ENCODE peak calls at places on chromosomes 4 and X, in eight cellular contexts. One of them, this sample, is unnamed.

GRCh38 chrX:134542485-134542884 is 82.5 kb downstream of the HPRT1 start:
- DNase-seq in IMR-90: peak; percentile 70
- DNase-seq in globus pallidus: no peak
- DNase-seq in NCI-H1105: peak; percentile 13
- DNase-seq in CD8-positive, alpha-beta memory T cell: no peak
- DNase-seq in activated T-cell treated with anti-CD3 and anti-CD28 coated beads, Interleukin-2, amount 50 U/mL, for 24 hours: no peak
- DNase-seq in nucleus accumbens: no peak
- DNase-seq in PC-9: peak; percentile 85
- DNase-seq in this sample: no peak

GRCh38 chrX:131288738-131289511 is at the start of gene IGSF1:
- DNase-seq in IMR-90: no peak
- DNase-seq in globus pallidus: peak; percentile 72
- DNase-seq in activated T-cell treated with anti-CD3 and anti-CD28 coated beads, Interleukin-2, amount 50 U/mL, for 24 hours: no peak
- DNase-seq in PC-9: no peak
- DNase-seq in CD8-positive, alpha-beta memory T cell: no peak
- DNase-seq in NCI-H1105: peak; percentile 42
- DNase-seq in nucleus accumbens: peak; percentile 29
- DNase-seq in this sample: peak; percentile 73

GRCh38 chrX:30278365-30278764 is 30.8 kb downstream of the NR0B1 start:
- DNase-seq in nucleus accumbens: no peak
- DNase-seq in IMR-90: peak; percentile 34
- DNase-seq in activated T-cell treated with anti-CD3 and anti-CD28 coated beads, Interleukin-2, amount 50 U/mL, for 24 hours: no peak
- DNase-seq in CD8-positive, alpha-beta memory T cell: no peak
- DNase-seq in PC-9: no peak
- DNase-seq in NCI-H1105: no peak
- DNase-seq in globus pallidus: no peak
- DNase-seq in this sample: no peak

GRCh38 chr4:74531952-74532794 is 87.2 kb downstream of the AREG start:
- DNase-seq in nucleus accumbens: no peak
- DNase-seq in CD8-positive, alpha-beta memory T cell: no peak
- DNase-seq in activated T-cell treated with anti-CD3 and anti-CD28 coated beads, Interleukin-2, amount 50 U/mL, for 24 hours: no peak
- DNase-seq in IMR-90: peak; percentile 87
- DNase-seq in NCI-H1105: peak; percentile 41
- DNase-seq in globus pallidus: peak; percentile 56
- DNase-seq in PC-9: no peak
- DNase-seq in this sample: peak; percentile 64

GRCh38 chrX:70481424-70481823 is 36.8 kb downstream of the DLG3 start:
- DNase-seq in nucleus accumbens: no peak
- DNase-seq in globus pallidus: no peak
- DNase-seq in PC-9: no peak
- DNase-seq in IMR-90: no peak
- DNase-seq in NCI-H1105: no peak
- DNase-seq in CD8-positive, alpha-beta memory T cell: no peak
- DNase-seq in activated T-cell treated with anti-CD3 and anti-CD28 coated beads, Interleukin-2, amount 50 U/mL, for 24 hours: no peak
- DNase-seq in this sample: no peak

GRCh38 chr4:87574996-87575395 is 33.3 kb upstream of the DSPP start:
- DNase-seq in activated T-cell treated with anti-CD3 and anti-CD28 coated beads, Interleukin-2, amount 50 U/mL, for 24 hours: no peak
- DNase-seq in PC-9: peak; percentile 35
- DNase-seq in IMR-90: no peak
- DNase-seq in globus pallidus: no peak
- DNase-seq in NCI-H1105: no peak
- DNase-seq in nucleus accumbens: no peak
- DNase-seq in CD8-positive, alpha-beta memory T cell: no peak
- DNase-seq in this sample: no peak

GRCh38 chr4:2862528-2862927 is 18.9 kb downstream of the ADD1 start:
- DNase-seq in nucleus accumbens: no peak
- DNase-seq in IMR-90: peak; percentile 41
- DNase-seq in CD8-positive, alpha-beta memory T cell: no peak
- DNase-seq in globus pallidus: no peak
- DNase-seq in PC-9: peak; percentile 62
- DNase-seq in NCI-H1105: no peak
- DNase-seq in activated T-cell treated with anti-CD3 and anti-CD28 coated beads, Interleukin-2, amount 50 U/mL, for 24 hours: no peak
- DNase-seq in this sample: peak; percentile 60

GRCh38 chr4:84085986-84086385 is 413.1 kb downstream of the NKX6-1 start:
- DNase-seq in nucleus accumbens: no peak
- DNase-seq in globus pallidus: no peak
- DNase-seq in activated T-cell treated with anti-CD3 and anti-CD28 coated beads, Interleukin-2, amount 50 U/mL, for 24 hours: no peak
- DNase-seq in CD8-positive, alpha-beta memory T cell: no peak
- DNase-seq in NCI-H1105: no peak
- DNase-seq in IMR-90: no peak
- DNase-seq in PC-9: no peak
- DNase-seq in this sample: no peak

GRCh38 chr4:140497776-140498636 is at the start of gene MGAT4D:
- DNase-seq in NCI-H1105: no peak
- DNase-seq in PC-9: no peak
- DNase-seq in IMR-90: no peak
- DNase-seq in globus pallidus: no peak
- DNase-seq in activated T-cell treated with anti-CD3 and anti-CD28 coated beads, Interleukin-2, amount 50 U/mL, for 24 hours: peak; percentile 33
- DNase-seq in nucleus accumbens: no peak
- DNase-seq in CD8-positive, alpha-beta memory T cell: no peak
- DNase-seq in this sample: peak; percentile 64

This sample was measured in islet precursor cell.